ENCODE peak calls at places on chromosomes 7 and 10, in ten cellular contexts. Z is prostate gland, H is stomach, D is breast epithelium, K is GM12878, Y is heart left ventricle, Q is adrenal gland, I is spleen, A is IMR-90, R is right lobe of liver. P is an unnamed sample.
A peak's percentile ranks its signal among the peaks of the same experiment; 100 is the strongest.

GRCh38 chr7:74498996-74499834 is 45.5 kb downstream of the GTF2IRD1 start:
- DNase-seq in I (no peak), Q (peak; percentile 81), R (no peak), A (no peak), D (no peak), Z (no peak), H (no peak), Y (peak; percentile 72), K (no peak), P (no peak)

GRCh38 chr7:55086413-55087201 is 67.8 kb downstream of the EGFR start:
- DNase-seq in Y (no peak), D (no peak), I (no peak), H (no peak), R (no peak), K (peak; percentile 82), Q (peak; percentile 59), A (peak; percentile 90), Z (no peak), P (peak; percentile 46)

GRCh38 chr10:25178411-25178810 is 3.6 kb downstream of the GPR158 start:
- DNase-seq in K (no peak), D (no peak), Q (no peak), H (no peak), A (no peak), I (no peak), Y (no peak), Z (no peak), R (no peak), P (no peak)

GRCh38 chr10:98582363-98582762 is 135.6 kb upstream of the HPS1 start:
- DNase-seq in Q (no peak), A (no peak), D (no peak), H (no peak), R (no peak), I (no peak), Y (no peak), Z (peak; percentile 5), K (no peak), P (no peak)

GRCh38 chr10:52951819-52952218 is 179.2 kb upstream of the MBL2 start:
- DNase-seq in Q (peak; percentile 62), H (peak; percentile 62), R (peak; percentile 68), D (no peak), A (peak; percentile 57), K (no peak), Z (peak; percentile 21), Y (no peak), I (peak; percentile 54), P (peak; percentile 66)

GRCh38 chr10:106519376-106520035 is 645.0 kb downstream of the SORCS1 start:
- DNase-seq in Q (no peak), A (peak; percentile 18), Y (no peak), R (no peak), K (no peak), D (no peak), H (no peak), I (no peak), Z (no peak), P (no peak)

GRCh38 chr10:116554628-116555027 is 8.9 kb downstream of the PNLIP start:
- DNase-seq in Y (no peak), D (no peak), R (no peak), A (no peak), Z (no peak), H (no peak), I (no peak), K (no peak), Q (no peak), P (peak; percentile 72)

GRCh38 chr10:110919349-110919931 is at the start of gene SHOC2:
- DNase-seq in Z (peak; percentile 99), D (peak; percentile 98), Y (peak; percentile 100), Q (peak; percentile 100), K (no peak), H (peak; percentile 99), A (no peak), I (peak; percentile 100), R (peak; percentile 99), P (peak; percentile 100)

GRCh38 chr10:80498833-80499671 is 38.6 kb upstream of the SH2D4B start:
- DNase-seq in R (peak; percentile 95), D (peak; percentile 84), Y (peak; percentile 97), H (peak; percentile 81), Q (peak; percentile 99), I (peak; percentile 93), Z (peak; percentile 87), A (peak; percentile 97), K (no peak), P (peak; percentile 94)

GRCh38 chr10:126867567-126868365 is 37.5 kb upstream of the DOCK1 start:
- DNase-seq in I (peak; percentile 18), Y (no peak), Q (no peak), K (no peak), A (peak; percentile 79), Z (no peak), H (no peak), R (no peak), D (no peak), P (no peak)

GRCh38 chr7:50533849-50534248 is 31.4 kb downstream of the DDC start:
- DNase-seq in Q (peak; percentile 45), Z (no peak), Y (no peak), A (no peak), H (no peak), K (no peak), R (no peak), D (no peak), I (no peak), P (peak; percentile 20)

GRCh38 chr7:50530771-50531170 is 34.4 kb downstream of the DDC start:
- DNase-seq in D (no peak), I (no peak), K (no peak), Q (no peak), R (no peak), A (no peak), Y (no peak), Z (no peak), H (no peak), P (no peak)

GRCh38 chr7:50529093-50529862 is 35.9 kb downstream of the DDC start:
- DNase-seq in I (no peak), A (no peak), R (no peak), Y (no peak), D (no peak), Z (no peak), Q (peak; percentile 49), H (no peak), K (no peak), P (no peak)

GRCh38 chr7:50531928-50532327 is 33.3 kb downstream of the DDC start:
- DNase-seq in Q (peak; percentile 78), D (no peak), H (no peak), K (no peak), Z (no peak), Y (no peak), R (no peak), A (peak; percentile 45), I (no peak), P (no peak)

GRCh38 chr7:50531401-50531906 is 33.8 kb downstream of the DDC start:
- DNase-seq in Z (no peak), A (peak; percentile 21), D (no peak), H (no peak), Y (no peak), I (no peak), Q (peak; percentile 93), R (no peak), K (no peak), P (peak; percentile 78)
- H3K4me3 ChIP-seq in Z (no peak overlapping the region), A (no peak overlapping the region), D (no peak overlapping the region), H (no peak overlapping the region), Y (no peak overlapping the region), I (no peak overlapping the region), Q (no peak overlapping the region), R (no peak overlapping the region), K (no peak overlapping the region), P (no peak overlapping the region)

DNA sequence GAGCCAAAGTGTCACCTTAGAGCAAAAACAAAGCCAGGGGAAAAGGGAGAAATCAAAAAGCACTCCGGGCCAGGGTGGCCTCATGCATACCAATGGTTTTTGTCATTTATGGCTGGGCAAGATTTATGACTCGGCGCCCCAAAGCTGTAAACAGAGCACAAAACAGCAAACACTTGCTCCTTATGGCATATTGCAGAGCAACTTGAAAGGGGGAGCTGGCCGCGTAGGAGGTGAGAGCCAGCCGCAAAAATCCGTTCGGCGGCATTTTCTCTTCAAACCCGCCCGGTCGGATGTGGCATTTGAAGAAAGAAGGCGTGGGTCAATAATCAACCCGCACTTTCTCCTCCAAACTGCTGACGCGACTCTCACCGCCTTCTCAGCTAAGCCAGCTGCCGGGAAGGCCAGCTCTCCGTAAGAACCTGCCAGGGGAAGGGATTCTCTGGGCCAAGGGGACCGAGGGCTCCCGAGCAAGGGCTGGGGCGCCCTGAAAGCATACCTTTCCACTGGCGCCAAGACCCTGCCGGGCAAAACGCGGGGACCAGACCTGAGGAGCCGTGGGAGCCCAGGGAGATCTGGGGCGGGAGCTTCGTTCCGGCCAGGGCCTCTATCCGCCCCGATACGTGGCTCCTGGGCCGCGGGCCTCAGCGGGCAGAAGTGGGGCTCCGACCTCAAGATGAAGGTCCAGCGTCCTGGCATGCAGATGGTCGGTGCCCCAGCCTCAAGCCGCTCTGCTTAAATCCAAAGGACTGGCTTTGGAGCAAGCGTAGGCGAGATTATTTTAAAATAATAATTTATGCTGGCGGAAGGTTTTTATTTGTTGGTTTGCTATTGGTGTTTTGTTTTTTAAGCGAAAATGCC is 12.9 kb upstream of the HOXA2 start:
- DNase-seq in H (no peak), Z (peak; percentile 65), A (peak; percentile 92), D (no peak), Q (no peak), R (no peak), I (no peak), K (no peak), Y (no peak), P (no peak)
- H3K27me3 ChIP-seq in H (no peaks in the 10 kb centered on the region), Z (no peaks in the 10 kb centered on the region), A (no peaks in the 10 kb centered on the region), D (no peaks in the 10 kb centered on the region), Q (no peaks in the 10 kb centered on the region), R (no peaks in the 10 kb centered on the region), I (no peaks in the 10 kb centered on the region), K (no peaks in the 10 kb centered on the region), Y (peaks cover 98% of the 10 kb centered on the region), P (peaks cover 21% of the 10 kb centered on the region)

GRCh38 chr10:90818736-90819135 is 39.1 kb downstream of the HTR7 start:
- DNase-seq in Q (no peak), A (no peak), Y (no peak), R (no peak), H (no peak), K (no peak), I (no peak), D (no peak), Z (no peak), P (no peak)

GRCh38 chr10:90817173-90817889 is 40.5 kb downstream of the HTR7 start:
- DNase-seq in K (no peak), H (no peak), D (no peak), Y (no peak), Q (no peak), Z (no peak), A (no peak), I (no peak), R (no peak), P (no peak)

GRCh38 chr10:90822508-90822907 is 35.3 kb downstream of the HTR7 start:
- DNase-seq in K (no peak), Z (no peak), Q (no peak), Y (no peak), H (no peak), I (no peak), D (no peak), R (no peak), A (no peak), P (no peak)
- TF ChIP-seq POLR2A in K (no peak), Z (no peak), Q (no peak), Y (no peak), H (no peak), I (no peak), D (no peak), R (no peak), A (no peak), P (no peak)

DNA sequence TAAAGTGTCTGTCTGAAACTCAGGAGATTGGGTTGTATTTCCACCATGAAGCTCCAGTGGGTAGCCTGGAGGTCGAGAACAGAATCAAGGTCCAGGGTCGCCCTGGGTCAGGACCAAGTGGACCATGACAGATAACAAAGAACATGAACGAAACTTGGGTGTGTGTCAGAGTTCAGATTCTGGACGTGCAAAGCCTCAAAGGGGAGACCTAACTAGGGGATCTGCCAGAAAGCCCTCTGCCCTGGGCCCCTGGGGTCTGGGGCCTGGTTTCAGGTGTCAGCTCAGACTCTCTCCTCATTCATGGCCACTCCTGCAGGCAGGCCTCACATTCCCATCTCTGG is 1.6 kb downstream of the RASSF4 start:
- DNase-seq in Q (peak; percentile 39), K (no peak), D (no peak), A (no peak), Y (no peak), H (no peak), I (peak; percentile 74), Z (no peak), R (peak; percentile 44), P (no peak)
- H3K4me3 ChIP-seq in Q (no peak overlapping the region), K (peak overlapping the region; percentile 78), D (peak overlapping the region; percentile 68), A (no peak overlapping the region), Y (peak overlapping the region; percentile 90), H (peak overlapping the region; percentile 3), I (no peak overlapping the region), Z (no peak overlapping the region), R (peak overlapping the region; percentile 81), P (no peak overlapping the region)